ENCODE peak calls at places on chromosomes 7 and 10, in seven cellular contexts. O, F, R, K, D, S and C are unnamed samples.

GRCh38 chr7:98810166-98810802 is 59.5 kb downstream of the TMEM130 start:
- DNase-seq in O (no peak), F (no peak), R (no peak), K (no peak), D (no peak), S (peak; percentile 41), C (no peak)

GRCh38 chr10:107814865-107815487 is 650.5 kb upstream of the SORCS1 start:
- DNase-seq in O (no peak), F (peak; percentile 38), R (no peak), K (no peak), D (peak; percentile 72), S (peak; percentile 10), C (peak; percentile 24)

GRCh38 chr10:124000792-124001201 is 92.6 kb downstream of the CHST15 start:
- DNase-seq in O (no peak), F (no peak), R (peak; percentile 56), K (peak; percentile 62), D (no peak), S (no peak), C (no peak)

GRCh38 chr7:129689995-129690581 is 78.6 kb downstream of the NRF1 start:
- DNase-seq in O (peak; percentile 44), F (no peak), R (no peak), K (no peak), D (no peak), S (no peak), C (no peak)

GRCh38 chr7:156460861-156461632 is 179.5 kb upstream of the RNF32 start:
- DNase-seq in O (no peak), F (no peak), R (no peak), K (no peak), D (no peak), S (no peak), C (no peak)

GRCh38 chr10:80333985-80334384 is 22.6 kb downstream of the DYDC1 start:
- DNase-seq in O (no peak), F (no peak), R (no peak), K (no peak), D (no peak), S (no peak), C (no peak)

GRCh38 chr10:109428775-109429480 is 494.4 kb downstream of the XPNPEP1 start:
- DNase-seq in O (no peak), F (no peak), R (no peak), K (no peak), D (no peak), S (peak; percentile 9), C (no peak)

GRCh38 chr7:37738338-37738737 is 54.8 kb downstream of the GPR141 start:
- DNase-seq in O (no peak), F (no peak), R (no peak), K (no peak), D (no peak), S (no peak), C (no peak)

GRCh38 chr7:100220833-100221718 is 1.3 kb downstream of the PVRIG start:
- DNase-seq in O (no peak), F (peak; percentile 78), R (no peak), K (no peak), D (no peak), S (no peak), C (no peak)

GRCh38 chr10:1531883-1532597 is 205.3 kb downstream of the ADARB2 start:
- DNase-seq in O (no peak), F (no peak), R (no peak), K (no peak), D (no peak), S (no peak), C (no peak)

GRCh38 chr10:63591600-63592379 is 70.6 kb downstream of the REEP3 start:
- DNase-seq in O (no peak), F (no peak), R (no peak), K (no peak), D (no peak), S (no peak), C (no peak)

GRCh38 chr7:22052650-22053336 is 107.1 kb upstream of the CDCA7L start:
- DNase-seq in O (no peak), F (no peak), R (no peak), K (no peak), D (no peak), S (no peak), C (no peak)

GRCh38 chr10:43123361-43124093 is 14.7 kb upstream of the CSGALNACT2 start:
- DNase-seq in O (no peak), F (no peak), R (no peak), K (no peak), D (no peak), S (no peak), C (no peak)

GRCh38 chr10:69761320-69761719 is 40.4 kb upstream of the COL13A1 start:
- DNase-seq in O (no peak), F (no peak), R (no peak), K (no peak), D (no peak), S (no peak), C (no peak)

GRCh38 chr7:3095046-3095445 is 51.4 kb upstream of the CARD11 start:
- DNase-seq in O (peak; percentile 71), F (peak; percentile 56), R (no peak), K (no peak), D (peak; percentile 21), S (no peak), C (no peak)

GRCh38 chr10:28991738-28992270 is 297.1 kb upstream of the LYZL1 start:
- DNase-seq in O (no peak), F (peak; percentile 20), R (no peak), K (no peak), D (no peak), S (peak; percentile 72), C (no peak)

GRCh38 chr7:28406192-28406591 is 6.1 kb upstream of the CREB5 start:
- DNase-seq in O (no peak), F (no peak), R (no peak), K (no peak), D (no peak), S (peak; percentile 14), C (no peak)

GRCh38 chr10:10677479-10677878 is 340.2 kb upstream of the CELF2 start:
- DNase-seq in O (peak; percentile 62), F (peak; percentile 30), R (peak; percentile 68), K (no peak), D (peak; percentile 66), S (peak; percentile 44), C (peak; percentile 25)

GRCh38 chr7:156773966-156774365 is 119.0 kb downstream of the LMBR1 start:
- DNase-seq in O (no peak), F (no peak), R (no peak), K (no peak), D (no peak), S (peak; percentile 34), C (no peak)

GRCh38 chr10:101529720-101530553 is 58.1 kb downstream of the POLL start:
- DNase-seq in O (no peak), F (no peak), R (no peak), K (no peak), D (no peak), S (no peak), C (no peak)

GRCh38 chr7:99210265-99210970 is 2.5 kb upstream of the KPNA7 start:
- DNase-seq in O (no peak), F (no peak), R (no peak), K (no peak), D (no peak), S (no peak), C (no peak)

GRCh38 chr10:35423505-35424306 is 87.4 kb downstream of the CCNY start:
- DNase-seq in O (no peak), F (no peak), R (no peak), K (no peak), D (no peak), S (peak; percentile 79), C (no peak)
- TF ChIP-seq CTCF in O (no peak), F (no peak), R (no peak), K (peak; percentile 46), D (no peak), S (peak; percentile 10), C (no peak)

GRCh38 chr10:58064714-58065528 is 202.8 kb downstream of the IPMK start:
- DNase-seq in O (no peak), F (peak; percentile 18), R (no peak), K (no peak), D (peak; percentile 29), S (peak; percentile 23), C (peak; percentile 23)
- TF ChIP-seq CTCF in O (peak; percentile 41), F (peak; percentile 9), R (peak; percentile 31), K (peak; percentile 94), D (peak; percentile 57), S (peak; percentile 89), C (peak; percentile 86)

DNA sequence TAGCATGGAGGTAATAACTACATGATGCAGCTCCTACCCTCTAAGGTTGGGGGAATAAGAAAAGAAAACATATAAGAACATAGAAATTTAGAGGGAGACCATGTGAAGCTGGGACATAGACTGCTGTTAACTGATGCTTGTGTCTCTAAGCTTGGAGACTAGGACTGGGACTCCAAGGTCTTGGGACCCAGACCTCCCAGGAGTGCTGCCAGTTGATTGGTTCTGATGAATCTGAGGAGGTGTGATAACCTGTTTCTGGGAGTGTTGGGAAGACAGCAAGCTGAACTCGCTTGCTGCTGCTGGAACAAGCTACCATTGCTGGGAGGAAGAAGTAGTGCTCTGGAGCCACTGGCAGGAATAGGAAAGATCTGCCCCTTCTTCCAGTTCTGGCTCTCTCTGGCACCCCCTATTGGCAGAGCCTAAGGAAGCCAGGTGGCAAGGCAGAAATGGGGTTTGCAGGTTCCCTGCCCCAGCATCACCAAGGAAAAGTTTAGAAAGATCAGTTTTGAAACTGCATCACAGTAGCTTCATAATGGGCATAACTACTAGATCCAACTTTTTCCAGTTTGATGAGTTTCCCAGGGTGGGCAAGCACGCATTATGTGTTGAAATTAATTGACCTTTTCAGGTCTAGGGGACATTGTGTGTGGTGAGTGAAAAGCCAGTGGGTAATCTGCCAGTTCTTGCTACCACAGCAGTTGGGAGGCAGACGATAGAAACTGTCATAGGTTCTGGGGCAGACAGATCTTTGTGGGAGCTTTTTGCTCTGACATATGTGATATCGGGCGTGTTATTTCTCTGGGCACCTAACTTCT is 140.7 kb downstream of the SND1 start:
- DNase-seq in O (no peak), F (peak; percentile 22), R (no peak), K (no peak), D (no peak), S (no peak), C (no peak)
- TF ChIP-seq CTCF in O (peak; percentile 47), F (peak; percentile 67), R (no peak), K (peak; percentile 66), D (no peak), S (peak; percentile 10), C (peak; percentile 30)

GRCh38 chr7:36048141-36048901 is 104.7 kb upstream of the EEPD1 start:
- DNase-seq in O (no peak), F (no peak), R (no peak), K (no peak), D (peak; percentile 78), S (peak; percentile 90), C (peak; percentile 89)

GRCh38 chr7:36048902-36049240 is 104.2 kb upstream of the EEPD1 start:
- DNase-seq in O (no peak), F (no peak), R (no peak), K (no peak), D (no peak), S (peak; percentile 40), C (no peak)

GRCh38 chr7:36045830-36046341 is 107.2 kb upstream of the EEPD1 start:
- DNase-seq in O (no peak), F (no peak), R (no peak), K (no peak), D (no peak), S (no peak), C (no peak)

GRCh38 chr7:36045275-36045674 is 107.8 kb upstream of the EEPD1 start:
- DNase-seq in O (no peak), F (no peak), R (no peak), K (no peak), D (peak; percentile 48), S (no peak), C (peak; percentile 59)

DNA sequence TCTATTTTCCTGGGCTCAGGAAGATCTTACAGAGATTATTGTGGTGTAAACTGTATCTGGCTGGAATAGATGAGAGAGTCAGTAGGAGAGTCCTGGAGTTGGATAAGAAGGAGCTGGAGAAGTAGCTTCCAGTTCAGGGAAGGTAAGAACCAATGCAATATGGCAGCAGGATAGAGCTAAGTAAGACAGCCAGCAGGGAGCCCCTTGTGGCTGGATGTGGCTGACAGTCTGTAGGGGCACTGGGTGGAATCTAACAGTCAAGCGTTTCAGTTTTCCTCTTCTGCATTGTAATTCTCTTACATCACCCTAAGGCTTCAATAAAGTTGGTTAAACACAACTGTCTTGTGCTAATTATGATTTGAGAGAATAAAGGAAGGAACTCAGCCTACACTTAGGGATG is 105.8 kb upstream of the EEPD1 start:
- DNase-seq in O (no peak), F (no peak), R (no peak), K (no peak), D (no peak), S (no peak), C (no peak)
- TF ChIP-seq CTCF in O (no peak), F (no peak), R (no peak), K (peak; percentile 41), D (no peak), S (no peak), C (peak; percentile 8)